ENCODE peak calls at places on chromosomes 2 and 18, in seven cellular contexts. One of them, this sample, is unnamed.
A peak's percentile ranks its signal among the peaks of the same experiment; 100 is the strongest.

GRCh38 chr2:146874260-146874658 is 970.6 kb upstream of the ACVR2A start:
- DNase-seq in fibroblast of pulmonary artery: peak; percentile 76
- DNase-seq in uterus: peak; percentile 47
- DNase-seq in stomach: peak; percentile 36
- DNase-seq in OCI-LY7: no peak
- DNase-seq in adrenal gland: no peak
- DNase-seq in psoas muscle: no peak
- DNase-seq in this sample: no peak

GRCh38 chr2:113172721-113173562 is 829 bp upstream of the PSD4 start:
- DNase-seq in stomach: no peak
- DNase-seq in uterus: no peak
- DNase-seq in adrenal gland: no peak
- DNase-seq in psoas muscle: no peak
- DNase-seq in fibroblast of pulmonary artery: no peak
- DNase-seq in OCI-LY7: no peak
- DNase-seq in this sample: no peak

GRCh38 chr2:33221046-33221784 is 255.2 kb upstream of the RASGRP3 start:
- DNase-seq in adrenal gland: no peak
- DNase-seq in stomach: no peak
- DNase-seq in OCI-LY7: no peak
- DNase-seq in uterus: no peak
- DNase-seq in psoas muscle: no peak
- DNase-seq in fibroblast of pulmonary artery: peak; percentile 41
- DNase-seq in this sample: no peak

GRCh38 chr2:28610583-28611201 is 114.8 kb downstream of the PLB1 start:
- DNase-seq in adrenal gland: peak; percentile 81
- DNase-seq in psoas muscle: peak; percentile 64
- DNase-seq in fibroblast of pulmonary artery: peak; percentile 80
- DNase-seq in uterus: peak; percentile 80
- DNase-seq in OCI-LY7: no peak
- DNase-seq in stomach: peak; percentile 56
- DNase-seq in this sample: no peak

GRCh38 chr18:59783138-59783537 is 85.9 kb upstream of the CCBE1 start:
- DNase-seq in psoas muscle: no peak
- DNase-seq in adrenal gland: peak; percentile 33
- DNase-seq in fibroblast of pulmonary artery: peak; percentile 86
- DNase-seq in uterus: no peak
- DNase-seq in OCI-LY7: peak; percentile 51
- DNase-seq in stomach: no peak
- DNase-seq in this sample: peak; percentile 30

GRCh38 chr2:39913648-39914456 is 134.8 kb upstream of the THUMPD2 start:
- DNase-seq in OCI-LY7: peak; percentile 85
- DNase-seq in stomach: no peak
- DNase-seq in psoas muscle: no peak
- DNase-seq in uterus: no peak
- DNase-seq in fibroblast of pulmonary artery: peak; percentile 88
- DNase-seq in adrenal gland: no peak
- DNase-seq in this sample: no peak

GRCh38 chr18:79802298-79802697 is 4.6 kb downstream of the KCNG2 start:
- DNase-seq in fibroblast of pulmonary artery: no peak
- DNase-seq in OCI-LY7: no peak
- DNase-seq in stomach: no peak
- DNase-seq in uterus: no peak
- DNase-seq in adrenal gland: no peak
- DNase-seq in psoas muscle: no peak
- DNase-seq in this sample: no peak

GRCh38 chr2:171963198-171963597 is 36.6 kb upstream of the METAP1D start:
- DNase-seq in uterus: no peak
- DNase-seq in adrenal gland: no peak
- DNase-seq in fibroblast of pulmonary artery: no peak
- DNase-seq in psoas muscle: no peak
- DNase-seq in OCI-LY7: no peak
- DNase-seq in stomach: no peak
- DNase-seq in this sample: no peak

GRCh38 chr2:172098650-172099471 is 3.8 kb downstream of the DLX2 start:
- DNase-seq in fibroblast of pulmonary artery: peak; percentile 57
- DNase-seq in adrenal gland: no peak
- DNase-seq in OCI-LY7: no peak
- DNase-seq in stomach: no peak
- DNase-seq in psoas muscle: peak; percentile 58
- DNase-seq in uterus: no peak
- DNase-seq in this sample: peak; percentile 64

GRCh38 chr2:40554665-40555294 is 102.9 kb upstream of the SLC8A1 start:
- DNase-seq in OCI-LY7: peak; percentile 72
- DNase-seq in psoas muscle: peak; percentile 53
- DNase-seq in stomach: peak; percentile 68
- DNase-seq in uterus: peak; percentile 65
- DNase-seq in fibroblast of pulmonary artery: peak; percentile 69
- DNase-seq in adrenal gland: peak; percentile 76
- DNase-seq in this sample: no peak

GRCh38 chr2:121187351-121187921 is 97.6 kb downstream of the TFCP2L1 start:
- DNase-seq in OCI-LY7: no peak
- DNase-seq in uterus: no peak
- DNase-seq in psoas muscle: no peak
- DNase-seq in stomach: peak; percentile 21
- DNase-seq in fibroblast of pulmonary artery: no peak
- DNase-seq in adrenal gland: no peak
- DNase-seq in this sample: no peak

GRCh38 chr18:24443870-24444269 is 16.6 kb upstream of the HRH4 start:
- DNase-seq in adrenal gland: no peak
- DNase-seq in OCI-LY7: no peak
- DNase-seq in psoas muscle: no peak
- DNase-seq in fibroblast of pulmonary artery: no peak
- DNase-seq in stomach: no peak
- DNase-seq in uterus: no peak
- DNase-seq in this sample: no peak

GRCh38 chr2:221518201-221518936 is 53.7 kb downstream of the EPHA4 start:
- DNase-seq in psoas muscle: no peak
- DNase-seq in adrenal gland: no peak
- DNase-seq in OCI-LY7: no peak
- DNase-seq in uterus: peak; percentile 61
- DNase-seq in fibroblast of pulmonary artery: peak; percentile 60
- DNase-seq in stomach: no peak
- DNase-seq in this sample: peak; percentile 20

GRCh38 chr2:101777337-101777736 is 79.8 kb downstream of the MAP4K4 start:
- DNase-seq in adrenal gland: no peak
- DNase-seq in stomach: no peak
- DNase-seq in psoas muscle: no peak
- DNase-seq in fibroblast of pulmonary artery: no peak
- DNase-seq in OCI-LY7: no peak
- DNase-seq in uterus: no peak
- DNase-seq in this sample: no peak

GRCh38 chr18:50602466-50602865 is 42.6 kb downstream of the MAPK4 start:
- DNase-seq in OCI-LY7: no peak
- DNase-seq in adrenal gland: no peak
- DNase-seq in stomach: no peak
- DNase-seq in psoas muscle: no peak
- DNase-seq in uterus: no peak
- DNase-seq in fibroblast of pulmonary artery: no peak
- DNase-seq in this sample: no peak

GRCh38 chr2:62074233-62074632 is 121.7 kb upstream of the B3GNT2 start:
- DNase-seq in OCI-LY7: no peak
- DNase-seq in uterus: no peak
- DNase-seq in psoas muscle: no peak
- DNase-seq in stomach: no peak
- DNase-seq in fibroblast of pulmonary artery: no peak
- DNase-seq in adrenal gland: no peak
- DNase-seq in this sample: no peak

GRCh38 chr18:55462652-55463051 is 125.3 kb downstream of the TCF4 start:
- DNase-seq in psoas muscle: no peak
- DNase-seq in fibroblast of pulmonary artery: no peak
- DNase-seq in uterus: no peak
- DNase-seq in adrenal gland: no peak
- DNase-seq in OCI-LY7: no peak
- DNase-seq in stomach: no peak
- DNase-seq in this sample: no peak

GRCh38 chr2:237708491-237708890 is 81.1 kb downstream of the LRRFIP1 start:
- DNase-seq in psoas muscle: no peak
- DNase-seq in uterus: no peak
- DNase-seq in OCI-LY7: no peak
- DNase-seq in fibroblast of pulmonary artery: no peak
- DNase-seq in stomach: no peak
- DNase-seq in adrenal gland: no peak
- DNase-seq in this sample: no peak

GRCh38 chr18:70288171-70288850 is 534 bp upstream of the SOCS6 start:
- DNase-seq in adrenal gland: peak; percentile 57
- DNase-seq in psoas muscle: peak; percentile 58
- DNase-seq in uterus: peak; percentile 29
- DNase-seq in stomach: peak; percentile 53
- DNase-seq in OCI-LY7: no peak
- DNase-seq in fibroblast of pulmonary artery: peak; percentile 37
- DNase-seq in this sample: peak; percentile 18

GRCh38 chr2:233064526-233065199 is 4.5 kb downstream of the INPP5D start:
- DNase-seq in psoas muscle: no peak
- DNase-seq in OCI-LY7: no peak
- DNase-seq in stomach: peak; percentile 24
- DNase-seq in adrenal gland: no peak
- DNase-seq in uterus: no peak
- DNase-seq in fibroblast of pulmonary artery: no peak
- DNase-seq in this sample: no peak

GRCh38 chr2:233062946-233063268 is 2.8 kb downstream of the INPP5D start:
- DNase-seq in adrenal gland: no peak
- DNase-seq in psoas muscle: no peak
- DNase-seq in uterus: no peak
- DNase-seq in stomach: no peak
- DNase-seq in OCI-LY7: no peak
- DNase-seq in fibroblast of pulmonary artery: no peak
- DNase-seq in this sample: no peak

GRCh38 chr2:233063269-233063975 is 3.3 kb downstream of the INPP5D start:
- DNase-seq in psoas muscle: no peak
- DNase-seq in fibroblast of pulmonary artery: no peak
- DNase-seq in OCI-LY7: peak; percentile 93
- DNase-seq in uterus: peak; percentile 55
- DNase-seq in adrenal gland: peak; percentile 15
- DNase-seq in stomach: peak; percentile 41
- DNase-seq in this sample: peak; percentile 61

GRCh38 chr2:233062447-233062842 is 2.3 kb downstream of the INPP5D start:
- DNase-seq in psoas muscle: no peak
- DNase-seq in fibroblast of pulmonary artery: no peak
- DNase-seq in OCI-LY7: no peak
- DNase-seq in adrenal gland: peak; percentile 10
- DNase-seq in uterus: no peak
- DNase-seq in stomach: peak; percentile 23
- DNase-seq in this sample: no peak

GRCh38 chr2:233063976-233064411 is 3.9 kb downstream of the INPP5D start:
- DNase-seq in adrenal gland: no peak
- DNase-seq in stomach: peak; percentile 26
- DNase-seq in uterus: no peak
- DNase-seq in OCI-LY7: no peak
- DNase-seq in fibroblast of pulmonary artery: no peak
- DNase-seq in psoas muscle: no peak
- DNase-seq in this sample: no peak
- H3K4me3 ChIP-seq in adrenal gland: no peak overlapping the region
- H3K4me3 ChIP-seq in stomach: peak overlapping the region; percentile 51
- H3K4me3 ChIP-seq in uterus: no peak overlapping the region
- H3K4me3 ChIP-seq in OCI-LY7: peak overlapping the region; percentile 81
- H3K4me3 ChIP-seq in fibroblast of pulmonary artery: no peak overlapping the region
- H3K4me3 ChIP-seq in psoas muscle: no peak overlapping the region
- H3K4me3 ChIP-seq in this sample: peak overlapping the region; percentile 99

GRCh38 chr18:33605250-33605649 is 27.2 kb downstream of the ASXL3 start:
- DNase-seq in fibroblast of pulmonary artery: peak; percentile 19
- DNase-seq in uterus: no peak
- DNase-seq in psoas muscle: no peak
- DNase-seq in OCI-LY7: peak; percentile 17
- DNase-seq in adrenal gland: no peak
- DNase-seq in stomach: no peak
- DNase-seq in this sample: no peak

GRCh38 chr18:33611525-33612135 is 33.6 kb downstream of the ASXL3 start:
- DNase-seq in OCI-LY7: no peak
- DNase-seq in adrenal gland: no peak
- DNase-seq in fibroblast of pulmonary artery: no peak
- DNase-seq in stomach: no peak
- DNase-seq in psoas muscle: no peak
- DNase-seq in uterus: no peak
- DNase-seq in this sample: no peak

GRCh38 chr18:33603434-33603833 is 25.4 kb downstream of the ASXL3 start:
- DNase-seq in uterus: no peak
- DNase-seq in adrenal gland: no peak
- DNase-seq in fibroblast of pulmonary artery: no peak
- DNase-seq in stomach: no peak
- DNase-seq in psoas muscle: no peak
- DNase-seq in OCI-LY7: no peak
- DNase-seq in this sample: no peak

GRCh38 chr18:33600846-33601245 is 22.8 kb downstream of the ASXL3 start:
- DNase-seq in uterus: no peak
- DNase-seq in OCI-LY7: no peak
- DNase-seq in fibroblast of pulmonary artery: no peak
- DNase-seq in adrenal gland: no peak
- DNase-seq in stomach: no peak
- DNase-seq in psoas muscle: no peak
- DNase-seq in this sample: no peak

GRCh38 chr18:33606621-33607020 is 28.6 kb downstream of the ASXL3 start:
- DNase-seq in psoas muscle: no peak
- DNase-seq in OCI-LY7: peak; percentile 13
- DNase-seq in uterus: no peak
- DNase-seq in adrenal gland: no peak
- DNase-seq in stomach: no peak
- DNase-seq in fibroblast of pulmonary artery: no peak
- DNase-seq in this sample: no peak
- TF ChIP-seq CTCF in psoas muscle: no peak
- TF ChIP-seq CTCF in OCI-LY7: peak; percentile 43
- TF ChIP-seq CTCF in uterus: no peak
- TF ChIP-seq CTCF in adrenal gland: no peak
- TF ChIP-seq CTCF in stomach: no peak
- TF ChIP-seq CTCF in fibroblast of pulmonary artery: no peak
- TF ChIP-seq CTCF in this sample: peak; percentile 22

GRCh38 chr2:73176205-73176880 is 26.0 kb upstream of the NOTO start:
- DNase-seq in psoas muscle: peak; percentile 29
- DNase-seq in OCI-LY7: no peak
- DNase-seq in uterus: peak; percentile 18
- DNase-seq in fibroblast of pulmonary artery: peak; percentile 7
- DNase-seq in adrenal gland: no peak
- DNase-seq in stomach: peak; percentile 36
- DNase-seq in this sample: no peak
- H3K4me3 ChIP-seq in psoas muscle: peak overlapping the region; percentile 75
- H3K4me3 ChIP-seq in OCI-LY7: no peak overlapping the region
- H3K4me3 ChIP-seq in uterus: peak overlapping the region; percentile 42
- H3K4me3 ChIP-seq in fibroblast of pulmonary artery: peak overlapping the region; percentile 57
- H3K4me3 ChIP-seq in adrenal gland: no peak overlapping the region
- H3K4me3 ChIP-seq in stomach: peak overlapping the region; percentile 56
- H3K4me3 ChIP-seq in this sample: no peak overlapping the region

GRCh38 chr2:204717591-204717990 is 172.3 kb downstream of the PARD3B start:
- DNase-seq in OCI-LY7: no peak
- DNase-seq in stomach: no peak
- DNase-seq in adrenal gland: no peak
- DNase-seq in psoas muscle: no peak
- DNase-seq in fibroblast of pulmonary artery: no peak
- DNase-seq in uterus: no peak
- DNase-seq in this sample: no peak

GRCh38 chr2:204715332-204715731 is 170.1 kb downstream of the PARD3B start:
- DNase-seq in stomach: no peak
- DNase-seq in psoas muscle: no peak
- DNase-seq in uterus: no peak
- DNase-seq in fibroblast of pulmonary artery: no peak
- DNase-seq in adrenal gland: no peak
- DNase-seq in OCI-LY7: no peak
- DNase-seq in this sample: no peak

GRCh38 chr2:204718607-204719006 is 173.3 kb downstream of the PARD3B start:
- DNase-seq in adrenal gland: no peak
- DNase-seq in psoas muscle: no peak
- DNase-seq in fibroblast of pulmonary artery: no peak
- DNase-seq in uterus: no peak
- DNase-seq in stomach: no peak
- DNase-seq in OCI-LY7: no peak
- DNase-seq in this sample: no peak

GRCh38 chr2:204713211-204713610 is 167.9 kb downstream of the PARD3B start:
- DNase-seq in uterus: no peak
- DNase-seq in psoas muscle: no peak
- DNase-seq in stomach: no peak
- DNase-seq in adrenal gland: no peak
- DNase-seq in fibroblast of pulmonary artery: no peak
- DNase-seq in OCI-LY7: no peak
- DNase-seq in this sample: no peak
- TF ChIP-seq CTCF in uterus: no peak
- TF ChIP-seq CTCF in psoas muscle: no peak
- TF ChIP-seq CTCF in stomach: no peak
- TF ChIP-seq CTCF in adrenal gland: no peak
- TF ChIP-seq CTCF in fibroblast of pulmonary artery: no peak
- TF ChIP-seq CTCF in OCI-LY7: no peak
- TF ChIP-seq CTCF in this sample: no peak

This sample was measured in GM06990.